ENCODE peak calls at places on chromosomes 11 and 22, in ten cellular contexts. P is heart left ventricle, S is GM23248, A is kidney, L is lower lobe of right lung, W is WERI-Rb-1, U is breast epithelium, F is stomach, O is hepatocyte, D is left ventricle myocardium inferior. G is an unnamed sample. For H3K36me3, the result is how much of the 10 kb centered on the place peaks cover.

GRCh38 chr22:36036167-36036624 is 7.6 kb upstream of the RBFOX2 start:
- DNase-seq in O (no peak), F (no peak), P (no peak), S (no peak), U (no peak), W (no peak), D (no peak), L (no peak), A (no peak), G (no peak)

GRCh38 chr11:122754553-122755322 is 83.6 kb upstream of the CRTAM start:
- DNase-seq in U (no peak), S (peak), P (no peak), F (no peak), O (no peak), A (no peak), L (no peak), D (no peak), W (peak), G (no peak)

GRCh38 chr22:27431896-27432295 is 369.7 kb downstream of the MN1 start:
- DNase-seq in A (no peak), L (no peak), S (peak), W (no peak), F (no peak), P (no peak), U (no peak), O (no peak), D (no peak), G (peak)

GRCh38 chr22:26681395-26681821 is 24.0 kb downstream of the MIAT start:
- DNase-seq in D (no peak), W (no peak), F (no peak), A (no peak), U (no peak), P (no peak), O (peak), L (peak), S (peak), G (no peak)

GRCh38 chr11:11407065-11407737 is 54.2 kb upstream of the CSNK2A3 start:
- DNase-seq in P (no peak), U (no peak), L (no peak), O (no peak), W (no peak), D (peak), A (no peak), F (no peak), S (no peak), G (no peak)

GRCh38 chr11:119755351-119756071 is 26.5 kb upstream of the NECTIN1 start:
- DNase-seq in S (no peak), L (no peak), D (no peak), A (no peak), O (no peak), F (no peak), U (no peak), P (no peak), W (peak), G (no peak)

GRCh38 chr11:95671768-95672167 is 117.8 kb downstream of the FAM76B start:
- DNase-seq in S (peak), U (no peak), A (no peak), O (no peak), P (no peak), L (no peak), D (no peak), W (no peak), F (no peak), G (no peak)

GRCh38 chr22:35421121-35421520 is 21.2 kb downstream of the MCM5 start:
- DNase-seq in F (no peak), O (no peak), L (no peak), S (no peak), W (no peak), A (peak), U (no peak), P (no peak), D (no peak), G (no peak)

GRCh38 chr11:11344045-11344444 is 9.0 kb downstream of the CSNK2A3 start:
- DNase-seq in P (no peak), A (no peak), S (no peak), L (no peak), F (no peak), O (no peak), U (no peak), D (no peak), W (no peak), G (no peak)

GRCh38 chr11:24234822-24235508 is 261.9 kb upstream of the LUZP2 start:
- DNase-seq in U (no peak), S (peak), O (peak), D (no peak), P (no peak), W (peak), F (peak), A (peak), L (peak), G (peak)

GRCh38 chr11:45314900-45315299 is 28.8 kb upstream of the SYT13 start:
- DNase-seq in U (no peak), A (no peak), P (no peak), L (no peak), W (no peak), F (no peak), O (no peak), D (no peak), S (no peak), G (no peak)

GRCh38 chr11:17263803-17264202 is 12.7 kb upstream of the NUCB2 start:
- DNase-seq in U (no peak), P (no peak), L (no peak), S (peak), O (no peak), A (no peak), F (no peak), D (no peak), W (no peak), G (no peak)

GRCh38 chr22:19629331-19629719 is 85.0 kb upstream of the SEPTIN5 start:
- DNase-seq in U (no peak), W (no peak), A (peak), S (no peak), O (no peak), F (no peak), D (no peak), P (no peak), L (no peak), G (no peak)

GRCh38 chr22:39405346-39406085 is 5.9 kb downstream of the TAB1 start:
- DNase-seq in S (peak), P (no peak), L (no peak), F (no peak), A (peak), O (no peak), D (no peak), W (no peak), U (no peak), G (no peak)

GRCh38 chr11:92829671-92830070 is 139.8 kb upstream of the MTNR1B start:
- DNase-seq in A (no peak), U (no peak), S (no peak), F (no peak), D (no peak), P (no peak), L (no peak), W (no peak), O (no peak), G (no peak)

GRCh38 chr22:41557401-41558240 is 3.2 kb upstream of the CSDC2 start:
- DNase-seq in W (peak), S (peak), L (peak), O (peak), D (peak), U (no peak), P (peak), F (peak), A (peak), G (peak)

GRCh38 chr11:1690167-1691026 is 6.6 kb upstream of the KRTAP5-6 start:
- DNase-seq in F (no peak), L (no peak), A (no peak), S (no peak), D (no peak), P (no peak), W (no peak), U (no peak), O (no peak), G (no peak)

GRCh38 chr22:29216873-29217666 is 11.4 kb downstream of the EMID1 start:
- DNase-seq in A (peak), O (peak), W (no peak), L (no peak), S (peak), F (no peak), U (peak), P (no peak), D (no peak), G (peak)

GRCh38 chr11:117505285-117505970 is 177.8 kb downstream of the CEP164 start:
- DNase-seq in F (no peak), U (no peak), D (no peak), A (no peak), O (no peak), L (no peak), P (no peak), W (no peak), S (no peak), G (no peak)

GRCh38 chr22:42848941-42849340 is 8.1 kb downstream of the ARFGAP3 start:
- DNase-seq in S (peak), F (no peak), W (no peak), D (no peak), P (no peak), U (no peak), A (no peak), O (no peak), L (no peak), G (peak)

GRCh38 chr11:61814242-61814957 is 2.4 kb downstream of the FADS1 start:
- DNase-seq in F (no peak), L (no peak), P (peak), W (no peak), U (no peak), O (peak), S (peak), D (no peak), A (no peak), G (peak)

GRCh38 chr11:14904745-14905103 is 12.7 kb upstream of the CYP2R1 start:
- DNase-seq in W (peak), U (no peak), S (peak), L (peak), P (peak), D (peak), A (peak), F (peak), O (peak), G (peak)

GRCh38 chr11:71301858-71302533 is 49.6 kb upstream of the SHANK2 start:
- DNase-seq in U (peak), S (no peak), A (peak), P (no peak), O (no peak), D (no peak), L (no peak), W (no peak), F (peak), G (no peak)

GRCh38 chr11:61453702-61454101 is 23.8 kb downstream of the SDHAF2 start:
- DNase-seq in W (no peak), F (no peak), P (no peak), S (no peak), D (no peak), U (no peak), O (no peak), A (no peak), L (no peak), G (no peak)

GRCh38 chr11:12664410-12664809 is 9.8 kb upstream of the TEAD1 start:
- DNase-seq in L (no peak), D (no peak), U (no peak), P (no peak), F (no peak), O (no peak), A (no peak), W (no peak), S (no peak), G (no peak)
- H3K36me3 ChIP-seq in L (under half), D (under half), U (under half), P (under half), F (under half), O (under half), A (under half), W (under half), S (under half), G (under half)

GRCh38 chr11:62844154-62844553 is 4.8 kb upstream of the WDR74 start:
- DNase-seq in W (no peak), F (no peak), A (peak), P (no peak), U (no peak), L (no peak), O (no peak), D (no peak), S (no peak), G (no peak)
- H3K4me3 ChIP-seq in W (no peak), F (no peak), A (no peak), P (no peak), U (no peak), L (no peak), O (no peak), D (no peak), S (no peak), G (no peak)

DNA sequence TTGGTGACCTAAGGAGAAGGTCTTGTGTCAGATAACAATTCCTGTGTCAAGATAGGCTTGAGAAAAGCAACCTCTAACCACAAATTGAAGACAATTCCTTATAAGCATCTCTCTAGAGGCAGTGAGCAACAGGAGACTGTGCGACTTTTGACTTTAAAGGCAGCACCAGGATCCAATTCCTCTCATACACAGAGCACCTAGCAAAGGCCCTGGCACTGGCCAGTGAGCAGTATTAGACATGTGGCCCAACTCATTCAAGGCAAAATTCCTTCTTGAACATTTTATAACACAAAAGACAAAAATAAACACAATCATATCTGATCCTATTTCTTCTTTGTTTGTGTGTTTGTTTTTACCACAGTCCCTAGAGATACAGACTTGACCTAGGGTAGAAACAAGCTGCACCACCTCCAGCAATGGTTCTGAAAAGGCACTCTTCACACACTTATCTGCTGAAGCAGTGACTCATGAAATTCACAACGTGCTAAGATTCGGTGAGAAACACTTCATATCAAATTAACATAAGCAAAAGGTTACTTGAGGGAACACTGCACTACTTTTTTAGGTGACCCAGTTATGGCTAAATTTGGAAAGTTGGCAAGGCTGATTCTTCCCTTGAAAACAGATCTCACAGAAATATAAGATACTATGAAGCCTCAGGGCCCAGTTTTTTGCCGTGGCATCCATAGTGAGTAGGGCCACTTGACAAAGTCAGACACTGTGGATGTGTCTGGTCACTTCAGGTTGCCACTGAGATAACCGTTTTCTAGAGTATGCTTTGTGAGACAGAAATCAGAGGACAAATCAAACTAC is 1019.0 kb downstream of the DLG2 start:
- DNase-seq in A (no peak), P (no peak), U (no peak), F (no peak), L (no peak), S (no peak), D (no peak), W (no peak), O (no peak), G (no peak)
- H3K36me3 ChIP-seq in A (under half), P (under half), U (under half), F (under half), L (under half), S (under half), D (under half), W (under half), O (under half), G (under half)

DNA sequence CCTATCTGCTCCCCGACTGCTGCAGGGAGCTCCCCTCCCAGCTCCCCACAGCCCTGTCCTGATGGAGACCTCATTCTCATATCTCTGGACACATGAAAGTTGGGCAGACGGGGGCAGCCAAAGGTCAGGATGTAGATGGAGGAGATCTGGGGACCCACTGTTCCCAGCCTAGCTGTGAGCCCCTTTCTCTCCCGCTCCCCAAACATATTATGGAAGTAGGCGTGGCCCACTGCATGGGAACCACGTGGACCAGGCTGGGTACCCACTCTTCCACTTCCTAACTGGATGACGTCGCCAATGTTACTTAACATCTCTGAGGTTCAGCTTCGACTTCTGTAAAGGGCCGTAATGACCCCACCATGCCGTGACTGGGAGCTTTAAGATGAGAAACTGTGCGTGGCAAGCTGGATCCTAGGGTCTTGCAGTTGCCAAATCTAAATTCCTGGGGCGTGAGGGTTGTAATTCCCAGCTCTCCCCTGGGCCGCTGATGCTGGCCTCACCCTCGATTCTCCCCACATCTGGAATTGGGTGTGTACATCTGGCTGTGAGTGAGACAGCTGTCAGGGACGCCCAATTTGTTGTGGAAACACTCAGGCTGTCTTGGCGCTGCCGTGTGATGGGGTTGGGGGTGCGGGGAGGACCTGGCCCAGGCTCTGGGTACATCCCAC is 1.8 kb downstream of the CDC42EP2 start:
- DNase-seq in U (no peak), P (peak), F (no peak), A (no peak), O (peak), L (peak), W (no peak), D (peak), S (peak), G (peak)
- H3K4me3 ChIP-seq in U (peak), P (peak), F (peak), A (peak), O (peak), L (peak), W (no peak), D (peak), S (peak), G (peak)

GRCh38 chr22:20887375-20887774 is 28.6 kb downstream of the SNAP29 start:
- DNase-seq in L (no peak), S (peak), W (no peak), F (no peak), D (no peak), O (no peak), A (peak), U (no peak), P (no peak), G (no peak)

GRCh38 chr22:20884454-20884853 is 25.6 kb downstream of the SNAP29 start:
- DNase-seq in F (no peak), L (no peak), S (no peak), U (no peak), A (no peak), W (no peak), P (no peak), O (no peak), D (no peak), G (no peak)

GRCh38 chr22:20882855-20883254 is 24.0 kb downstream of the SNAP29 start:
- DNase-seq in F (no peak), S (no peak), A (no peak), U (no peak), P (no peak), D (no peak), W (no peak), O (no peak), L (no peak), G (no peak)

GRCh38 chr22:20885017-20885556 is 26.3 kb downstream of the SNAP29 start:
- DNase-seq in O (no peak), U (no peak), W (no peak), D (no peak), L (no peak), S (no peak), A (no peak), F (no peak), P (no peak), G (no peak)

DNA sequence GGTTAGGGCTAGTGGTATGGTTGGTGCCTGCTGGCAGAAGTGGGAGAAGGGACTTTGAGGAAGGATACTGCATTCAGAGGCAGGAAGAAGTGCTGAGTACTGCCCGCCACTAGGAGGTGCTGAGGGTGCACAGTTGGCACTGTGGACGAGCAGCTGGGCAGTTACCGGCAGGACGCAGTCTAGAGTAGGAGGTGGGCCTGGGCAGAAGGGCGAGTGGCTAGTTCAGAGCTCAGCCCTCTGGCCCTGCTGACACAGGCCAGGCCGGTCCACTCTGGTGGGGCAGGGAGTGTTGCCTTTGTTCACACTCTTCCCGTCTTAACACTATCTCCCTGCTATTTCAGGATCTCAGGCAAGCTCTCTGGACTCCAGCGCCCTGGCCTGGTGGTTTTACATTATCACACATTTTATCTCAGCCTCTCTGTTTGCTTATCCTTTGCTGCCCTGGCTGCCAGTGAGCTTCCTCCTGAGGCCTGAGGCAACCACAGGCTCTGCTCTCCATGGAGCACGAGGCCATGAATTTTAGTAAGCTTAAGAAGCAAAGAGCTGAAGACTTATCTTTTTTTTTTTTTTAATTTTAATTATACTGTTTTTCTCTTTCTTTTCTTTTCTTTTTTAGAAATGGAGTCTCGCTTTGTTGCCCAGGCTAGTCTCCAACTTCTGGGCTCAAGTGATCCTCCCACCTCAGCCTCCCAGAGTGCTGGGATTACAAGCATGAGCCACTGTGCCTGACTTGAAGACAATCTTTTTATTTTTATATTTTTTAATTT is 26.9 kb downstream of the SNAP29 start:
- DNase-seq in L (peak), S (peak), O (peak), W (peak), A (peak), U (peak), F (peak), P (peak), D (peak), G (peak)
- H3K36me3 ChIP-seq in L (half or more), S (under half), O (under half), W (half or more), A (under half), U (under half), F (half or more), P (half or more), D (half or more), G (under half)

G was measured in MG63.